ENCODE peak calls at places on chromosomes 1 and 21, in five cellular contexts. L is A549, O is H1, B is K562, H is SK-N-SH. F is an unnamed sample.

GRCh38 chr1:196955926-196956325 is 12.4 kb downstream of the CFHR2 start:
- DNase-seq in H (no peak), L (no peak), O (no peak), B (no peak), F (no peak)

GRCh38 chr21:17828223-17828622 is 9.1 kb upstream of the C21orf91 start:
- DNase-seq in H (no peak), L (no peak), B (no peak), O (no peak), F (no peak)

GRCh38 chr1:29094433-29094832 is 29.3 kb downstream of the TMEM200B start:
- DNase-seq in H (no peak), L (no peak), B (no peak), O (no peak), F (no peak)

GRCh38 chr1:229001467-229001866 is 266.2 kb downstream of the RHOU start:
- DNase-seq in O (no peak), H (no peak), B (no peak), L (no peak), F (no peak)

GRCh38 chr1:161019767-161020572 is 982 bp downstream of the F11R start:
- DNase-seq in O (no peak), L (no peak), H (no peak), B (peak), F (no peak)

GRCh38 chr1:161068306-161069200 is 1.1 kb downstream of the ARHGAP30 start:
- DNase-seq in H (no peak), L (no peak), B (peak), O (no peak), F (no peak)

GRCh38 chr1:201468844-201469644 is at the start of gene PHLDA3:
- DNase-seq in O (peak), H (peak), L (peak), B (no peak), F (peak)

GRCh38 chr1:63612564-63612963 is 19.4 kb downstream of the PGM1 start:
- DNase-seq in L (no peak), H (no peak), B (no peak), O (no peak), F (no peak)

GRCh38 chr1:14676400-14676799 is 77.9 kb downstream of the KAZN start:
- DNase-seq in H (no peak), B (no peak), L (no peak), O (no peak), F (no peak)

GRCh38 chr1:1628656-1629429 is 3.1 kb upstream of the MMP23B start:
- DNase-seq in H (no peak), B (no peak), L (no peak), O (peak), F (no peak)

GRCh38 chr1:3481836-3482589 is 27.5 kb downstream of the ARHGEF16 start:
- DNase-seq in L (peak), H (no peak), B (no peak), O (no peak), F (no peak)

GRCh38 chr1:175845371-175845770 is 102.0 kb upstream of the TNR start:
- DNase-seq in O (no peak), B (no peak), H (no peak), L (no peak), F (no peak)

GRCh38 chr1:52920791-52921291 is 699 bp downstream of the ECHDC2 start:
- DNase-seq in L (no peak), B (no peak), H (no peak), O (no peak), F (no peak)

GRCh38 chr1:207140536-207140935 is 36.5 kb downstream of the C4BPA start:
- DNase-seq in L (no peak), O (no peak), B (no peak), H (no peak), F (no peak)

GRCh38 chr1:151905070-151905442 is 4.3 kb downstream of the THEM4 start:
- DNase-seq in B (peak), H (no peak), L (no peak), O (no peak), F (no peak)

GRCh38 chr1:2413495-2414296 is 1.3 kb upstream of the PEX10 start:
- DNase-seq in L (peak), H (no peak), B (no peak), O (peak), F (peak)

GRCh38 chr21:35602811-35603210 is 457.5 kb downstream of the SETD4 start:
- DNase-seq in B (no peak), O (no peak), L (no peak), H (no peak), F (no peak)

GRCh38 chr21:37658994-37659458 is 257.2 kb downstream of the KCNJ6 start:
- DNase-seq in L (peak), H (no peak), O (no peak), B (peak), F (no peak)
- TF ChIP-seq EP300 in L (no peak), H (no peak), O (no peak), B (peak), F (no peak)

GRCh38 chr1:21065851-21066250 is 110.8 kb downstream of the EIF4G3 start:
- DNase-seq in L (no peak), H (no peak), B (no peak), O (no peak), F (no peak)
- TF ChIP-seq MAX in L (no peak), H (no peak), B (no peak), O (no peak), F (no peak)

GRCh38 chr21:33238565-33239255 is 9.0 kb downstream of the IFNAR2 start:
- DNase-seq in B (no peak), H (no peak), O (no peak), L (no peak), F (no peak)
- TF ChIP-seq EP300 in B (no peak), H (no peak), O (no peak), L (no peak), F (no peak)

GRCh38 chr1:215081566-215082531 is 688 bp upstream of the KCNK2 start:
- DNase-seq in H (peak), O (peak), L (no peak), B (no peak), F (no peak)
- TF ChIP-seq MAX in H (no peak), O (peak), L (no peak), B (no peak), F (no peak)

GRCh38 chr1:209746469-209747269 is 9.2 kb upstream of the TRAF3IP3 start:
- DNase-seq in L (no peak), O (no peak), B (no peak), H (no peak), F (no peak)

GRCh38 chr1:209749660-209750059 is 6.2 kb upstream of the TRAF3IP3 start:
- DNase-seq in B (no peak), L (no peak), H (peak), O (no peak), F (no peak)

GRCh38 chr1:209748620-209749019 is 7.2 kb upstream of the TRAF3IP3 start:
- DNase-seq in O (no peak), L (no peak), H (no peak), B (no peak), F (no peak)

GRCh38 chr1:209751627-209752231 is 4.1 kb upstream of the TRAF3IP3 start:
- DNase-seq in H (no peak), B (no peak), L (no peak), O (no peak), F (no peak)

DNA sequence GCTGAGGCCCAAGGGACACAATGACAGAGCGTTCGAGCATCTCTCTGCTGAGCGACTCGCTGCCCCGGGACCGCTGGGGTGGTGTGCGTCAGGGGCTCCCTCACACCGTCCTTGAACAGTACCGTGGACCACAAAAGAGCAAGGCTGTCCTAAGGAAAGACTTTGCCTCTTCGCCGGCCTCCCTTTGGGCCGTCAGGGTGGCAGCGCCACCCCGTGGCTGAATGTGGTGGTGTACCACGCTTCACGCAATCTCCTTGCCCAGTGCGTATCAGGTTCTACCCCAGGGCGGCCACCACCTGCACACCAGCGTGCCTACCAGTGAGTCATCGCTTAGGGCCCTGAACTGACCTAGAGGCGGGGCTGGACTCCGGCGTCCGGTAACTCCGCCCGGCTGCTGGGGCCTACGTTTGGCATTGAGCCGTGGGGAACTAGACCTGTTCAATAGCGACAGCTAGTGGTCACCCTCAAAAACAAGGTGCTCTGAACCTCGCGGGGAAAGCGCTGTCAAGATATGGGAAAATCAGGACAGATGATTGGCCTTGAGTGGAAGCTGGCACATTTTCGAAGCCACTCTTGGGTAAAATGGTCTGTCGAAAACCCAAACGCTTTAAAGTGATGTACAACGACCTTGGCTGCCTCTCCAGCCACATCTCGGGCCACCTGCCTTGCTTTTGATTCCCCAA is 8.1 kb upstream of the TRAF3IP3 start:
- DNase-seq in H (no peak), B (peak), L (peak), O (peak), F (peak)
- TF ChIP-seq EP300 in H (no peak), B (peak), L (no peak), O (peak), F (no peak)

F was measured in HepG2.